ENCODE peak calls at places on chromosomes 6 and 20, in seven cellular contexts. N, Q, V, Z, X, D and T are unnamed samples.
A peak's percentile ranks its signal among the peaks of the same experiment; 100 is the strongest.

GRCh38 chr20:1312308-1312707 is 16.6 kb downstream of the SDCBP2 start:
- DNase-seq in N (no peak), Q (no peak), V (no peak), Z (no peak), X (no peak), D (no peak), T (no peak)

GRCh38 chr6:2775003-2775402 is 9.8 kb downstream of the WRNIP1 start:
- DNase-seq in N (no peak), Q (no peak), V (no peak), Z (no peak), X (no peak), D (no peak), T (no peak)

GRCh38 chr20:15734054-15734453 is 839.2 kb downstream of the KIF16B start:
- DNase-seq in N (no peak), Q (no peak), V (no peak), Z (no peak), X (no peak), D (no peak), T (no peak)

GRCh38 chr20:9301129-9302072 is 213.0 kb upstream of the LAMP5 start:
- DNase-seq in N (peak; percentile 16), Q (peak; percentile 99), V (no peak), Z (no peak), X (no peak), D (no peak), T (no peak)

GRCh38 chr6:10555625-10556309 is 34.6 kb downstream of the GCNT2 start:
- DNase-seq in N (no peak), Q (no peak), V (peak; percentile 51), Z (no peak), X (peak; percentile 84), D (no peak), T (peak; percentile 94)

GRCh38 chr20:60136640-60137411 is 178.6 kb downstream of the CDH26 start:
- DNase-seq in N (no peak), Q (no peak), V (no peak), Z (no peak), X (no peak), D (no peak), T (peak; percentile 39)

GRCh38 chr6:128572286-128572685 is 51.9 kb upstream of the PTPRK start:
- DNase-seq in N (no peak), Q (no peak), V (no peak), Z (no peak), X (no peak), D (no peak), T (no peak)

GRCh38 chr6:41741625-41742490 is 5.3 kb downstream of the PGC start:
- DNase-seq in N (no peak), Q (peak; percentile 97), V (peak; percentile 64), Z (no peak), X (no peak), D (no peak), T (no peak)

GRCh38 chr6:99254616-99255550 is 94.6 kb downstream of the FAXC start:
- DNase-seq in N (no peak), Q (no peak), V (no peak), Z (no peak), X (no peak), D (no peak), T (no peak)

GRCh38 chr6:162151050-162151658 is 576.4 kb downstream of the PRKN start:
- DNase-seq in N (no peak), Q (no peak), V (no peak), Z (no peak), X (no peak), D (no peak), T (no peak)

GRCh38 chr20:50460115-50460607 is 50.0 kb upstream of the PTPN1 start:
- DNase-seq in N (no peak), Q (no peak), V (no peak), Z (no peak), X (no peak), D (no peak), T (no peak)

GRCh38 chr6:158752613-158753012 is 66.6 kb downstream of the EZR start:
- DNase-seq in N (no peak), Q (no peak), V (peak; percentile 60), Z (no peak), X (peak; percentile 78), D (no peak), T (no peak)

GRCh38 chr6:129497591-129498555 is 212.1 kb downstream of the ARHGAP18 start:
- DNase-seq in N (no peak), Q (no peak), V (no peak), Z (no peak), X (no peak), D (no peak), T (no peak)

GRCh38 chr20:14235355-14235754 is 102.1 kb downstream of the FLRT3 start:
- DNase-seq in N (no peak), Q (no peak), V (no peak), Z (no peak), X (no peak), D (no peak), T (no peak)

GRCh38 chr6:15023448-15023847 is 222.4 kb upstream of the JARID2 start:
- DNase-seq in N (no peak), Q (no peak), V (no peak), Z (no peak), X (no peak), D (no peak), T (no peak)

GRCh38 chr6:163392533-163392932 is 22.0 kb upstream of the QKI start:
- DNase-seq in N (no peak), Q (no peak), V (peak; percentile 55), Z (peak; percentile 45), X (no peak), D (no peak), T (no peak)

GRCh38 chr6:53984163-53984562 is 127.1 kb upstream of the MLIP start:
- DNase-seq in N (peak; percentile 13), Q (peak; percentile 15), V (no peak), Z (no peak), X (no peak), D (no peak), T (no peak)

GRCh38 chr6:112956696-112957525 is 609.8 kb downstream of the RFPL4B start:
- DNase-seq in N (no peak), Q (no peak), V (no peak), Z (peak; percentile 37), X (no peak), D (peak; percentile 13), T (no peak)

GRCh38 chr6:1789092-1789491 is 179.4 kb downstream of the FOXC1 start:
- DNase-seq in N (no peak), Q (no peak), V (no peak), Z (peak; percentile 37), X (no peak), D (no peak), T (no peak)

GRCh38 chr20:16528078-16528477 is 45.2 kb downstream of the KIF16B start:
- DNase-seq in N (peak; percentile 96), Q (peak; percentile 80), V (peak; percentile 54), Z (no peak), X (no peak), D (peak; percentile 76), T (no peak)

GRCh38 chr20:49603209-49603627 is 35.3 kb upstream of the PTGIS start:
- DNase-seq in N (no peak), Q (peak; percentile 84), V (no peak), Z (no peak), X (no peak), D (no peak), T (no peak)

DNA sequence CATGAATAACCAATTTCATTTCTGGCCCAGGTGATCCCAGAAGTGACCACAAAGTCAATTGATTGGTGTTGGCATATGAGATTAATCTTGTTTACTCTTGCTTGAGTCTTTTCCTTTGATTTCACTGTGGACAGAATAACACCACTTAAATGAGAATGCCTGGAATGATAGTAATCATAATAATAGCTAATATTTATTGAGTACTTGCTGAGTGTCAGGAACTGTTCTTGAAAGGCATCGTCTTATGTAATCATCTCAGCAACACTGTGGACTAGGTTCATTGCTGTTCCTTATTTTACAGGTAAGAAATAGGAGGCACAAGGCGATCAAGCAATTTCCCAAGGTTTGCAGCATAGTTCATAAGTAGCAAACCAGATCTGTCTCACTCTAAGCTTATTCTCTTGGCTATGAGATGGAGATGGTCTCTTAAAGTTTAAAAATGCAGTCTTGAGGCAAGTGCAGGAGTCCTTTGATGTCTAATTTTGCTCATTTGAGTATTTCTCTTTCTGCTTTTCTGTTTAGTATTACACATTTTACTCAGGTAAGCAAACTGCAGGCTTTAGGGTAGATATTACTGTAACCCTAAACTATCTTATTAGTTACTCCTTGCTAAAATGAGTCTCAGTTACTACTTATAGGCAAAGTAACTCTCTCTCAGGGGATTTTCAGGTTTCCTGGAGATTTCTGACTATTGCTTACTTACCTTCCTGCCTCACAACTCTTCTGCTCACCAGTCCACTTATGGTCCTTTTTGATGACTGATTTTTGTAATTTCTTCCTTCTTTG is 6.3 kb downstream of the ADGRG6 start:
- DNase-seq in N (no peak), Q (peak; percentile 88), V (no peak), Z (no peak), X (no peak), D (no peak), T (no peak)
- H3K4me3 ChIP-seq in N (peak overlapping the region; percentile 8), Q (peak overlapping the region; percentile 93), V (no peak overlapping the region), Z (no peak overlapping the region), X (no peak overlapping the region), D (no peak overlapping the region), T (no peak overlapping the region)

GRCh38 chr6:108562503-108562993 is 1.8 kb downstream of the FOXO3 start:
- DNase-seq in N (peak; percentile 35), Q (peak; percentile 80), V (peak; percentile 71), Z (peak; percentile 33), X (peak; percentile 89), D (peak; percentile 73), T (peak; percentile 95)

GRCh38 chr6:108563292-108563691 is 2.6 kb downstream of the FOXO3 start:
- DNase-seq in N (no peak), Q (no peak), V (no peak), Z (no peak), X (no peak), D (no peak), T (no peak)

GRCh38 chr6:108565091-108565766 is 4.5 kb downstream of the FOXO3 start:
- DNase-seq in N (no peak), Q (no peak), V (no peak), Z (no peak), X (no peak), D (no peak), T (no peak)

GRCh38 chr6:108565893-108566292 is 5.2 kb downstream of the FOXO3 start:
- DNase-seq in N (no peak), Q (peak; percentile 81), V (no peak), Z (no peak), X (peak; percentile 90), D (peak; percentile 46), T (no peak)

GRCh38 chr6:108564178-108564577 is 3.5 kb downstream of the FOXO3 start:
- DNase-seq in N (no peak), Q (no peak), V (no peak), Z (no peak), X (no peak), D (no peak), T (no peak)
- TF ChIP-seq EP300 in N (no peak), Q (no peak), V (no peak), Z (no peak), X (no peak), D (no peak), T (no peak)

GRCh38 chr6:27514906-27515495 is 42.1 kb upstream of the ZNF184 start:
- DNase-seq in N (no peak), Q (no peak), V (no peak), Z (no peak), X (no peak), D (no peak), T (no peak)
- TF ChIP-seq CTCF in N (no peak), Q (no peak), V (no peak), Z (no peak), X (no peak), D (no peak), T (no peak)

DNA sequence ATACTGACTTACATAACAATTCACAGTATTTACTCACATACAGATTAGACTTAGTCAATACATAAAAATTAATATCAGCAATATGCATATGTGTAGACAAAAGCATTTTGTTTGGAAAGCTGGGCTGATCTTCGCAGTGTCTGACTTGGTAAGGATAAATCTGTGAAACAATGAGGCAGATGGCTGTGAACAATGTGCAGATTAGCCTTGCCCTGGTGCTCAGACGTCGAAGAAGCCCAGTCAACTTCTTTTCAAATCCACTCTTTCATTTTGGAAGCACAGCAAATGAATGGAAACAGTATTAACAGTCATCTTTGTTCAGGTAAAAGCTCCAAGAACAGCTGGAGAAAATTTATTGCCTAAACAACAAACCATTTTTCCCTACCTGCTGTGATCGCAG is 116.7 kb downstream of the DST start:
- DNase-seq in N (no peak), Q (no peak), V (no peak), Z (no peak), X (no peak), D (no peak), T (no peak)
- H3K4me3 ChIP-seq in N (no peak overlapping the region), Q (no peak overlapping the region), V (no peak overlapping the region), Z (no peak overlapping the region), X (no peak overlapping the region), D (no peak overlapping the region), T (no peak overlapping the region)